ENCODE peak calls at places on chromosomes 3 and 15, in seven cellular contexts. E is mucosa of gallbladder; P is body of pancreas; V is stimulated activated naive CD8-positive, alpha-beta T cell treated with anti-CD3 and anti-CD28 coated beads, Interleukin-15, Interleukin-2, amounts not matched to agents 100 U/mL and 50 U/mL, for 24 hours; N is gastrocnemius medialis; Z is cerebellar cortex; C is stimulated activated CD4-positive, alpha-beta T cell treated with anti-CD3 and anti-CD28 coated beads, Interleukin-12 subunit alpha, Interleukin-12 subunit beta, amount 100 ng/mL, for 48 hours. B is an unnamed sample.
A peak's percentile ranks its signal among the peaks of the same experiment; 100 is the strongest.

GRCh38 chr3:81910244-81910852 is 148.9 kb upstream of the GBE1 start:
- DNase-seq in E (peak; percentile 14), P (peak; percentile 32), V (peak; percentile 16), N (no peak), Z (peak; percentile 33), C (no peak), B (no peak)

GRCh38 chr3:23948761-23949160 is 3.7 kb downstream of the NR1D2 start:
- DNase-seq in E (no peak), P (no peak), V (no peak), N (no peak), Z (no peak), C (no peak), B (no peak)

GRCh38 chr3:57557088-57557537 is 1.0 kb downstream of the PDE12 start:
- DNase-seq in E (no peak), P (peak; percentile 27), V (peak; percentile 40), N (peak; percentile 16), Z (peak; percentile 16), C (no peak), B (peak; percentile 34)

GRCh38 chr15:77009646-77010311 is 14.9 kb downstream of the PSTPIP1 start:
- DNase-seq in E (no peak), P (no peak), V (no peak), N (no peak), Z (no peak), C (no peak), B (no peak)

GRCh38 chr15:59555696-59556095 is 55.9 kb upstream of the GCNT3 start:
- DNase-seq in E (no peak), P (no peak), V (no peak), N (no peak), Z (no peak), C (no peak), B (no peak)

GRCh38 chr3:141152801-141153678 is 78.6 kb upstream of the PXYLP1 start:
- DNase-seq in E (no peak), P (peak; percentile 24), V (no peak), N (no peak), Z (peak; percentile 6), C (no peak), B (no peak)

GRCh38 chr3:152350139-152350538 is 81.4 kb downstream of the MBNL1 start:
- DNase-seq in E (no peak), P (no peak), V (no peak), N (no peak), Z (no peak), C (no peak), B (no peak)

GRCh38 chr3:185965496-185965895 is 27.7 kb upstream of the TRA2B start:
- DNase-seq in E (no peak), P (no peak), V (no peak), N (no peak), Z (no peak), C (no peak), B (no peak)

GRCh38 chr15:42084465-42085235 is 9.7 kb downstream of the PLA2G4D start:
- DNase-seq in E (peak; percentile 70), P (peak; percentile 75), V (peak; percentile 57), N (peak; percentile 40), Z (peak; percentile 68), C (peak; percentile 28), B (peak; percentile 81)

GRCh38 chr3:152921351-152921750 is 86.4 kb downstream of the P2RY1 start:
- DNase-seq in E (no peak), P (no peak), V (no peak), N (no peak), Z (no peak), C (no peak), B (no peak)

GRCh38 chr15:44591326-44591725 is 54.4 kb downstream of the EIF3J start:
- DNase-seq in E (no peak), P (no peak), V (no peak), N (no peak), Z (no peak), C (no peak), B (no peak)

GRCh38 chr3:13137808-13138565 is 64.8 kb upstream of the IQSEC1 start:
- DNase-seq in E (no peak), P (no peak), V (no peak), N (no peak), Z (no peak), C (no peak), B (no peak)

GRCh38 chr15:59997070-59997701 is 6.9 kb upstream of the FOXB1 start:
- DNase-seq in E (no peak), P (no peak), V (peak; percentile 78), N (no peak), Z (no peak), C (no peak), B (no peak)

GRCh38 chr15:77021803-77022381 is 27.0 kb downstream of the PSTPIP1 start:
- DNase-seq in E (no peak), P (no peak), V (peak; percentile 66), N (peak; percentile 13), Z (no peak), C (peak; percentile 34), B (no peak)

GRCh38 chr3:105866656-105867653 is 1.9 kb downstream of the CBLB start:
- DNase-seq in E (no peak), P (no peak), V (peak; percentile 29), N (no peak), Z (no peak), C (no peak), B (no peak)

GRCh38 chr3:65500398-65501306 is 538.1 kb downstream of the MAGI1 start:
- DNase-seq in E (no peak), P (no peak), V (no peak), N (no peak), Z (no peak), C (no peak), B (no peak)

GRCh38 chr3:101351834-101352233 is 31.5 kb upstream of the IMPG2 start:
- DNase-seq in E (no peak), P (no peak), V (no peak), N (no peak), Z (no peak), C (no peak), B (no peak)